ENCODE peak calls at places on chromosomes 13 and 19, in eight cellular contexts. M, H, F, Q, K, X, B and I are unnamed samples.

GRCh38 chr13:62209539-62209938 is 793.9 kb upstream of the PCDH20 start:
- DNase-seq in B (no peak), Q (no peak), H (no peak), K (no peak), X (no peak), F (no peak), M (no peak), I (no peak)

GRCh38 chr13:45575830-45576180 is 39.7 kb downstream of the ERICH6B start:
- DNase-seq in Q (no peak), K (no peak), H (no peak), M (peak), F (no peak), B (no peak), X (no peak), I (no peak)

GRCh38 chr13:99800951-99801350 is 170.6 kb downstream of the ZIC5 start:
- DNase-seq in H (no peak), K (no peak), M (peak), Q (no peak), B (no peak), F (no peak), X (no peak), I (no peak)

GRCh38 chr19:3065675-3066357 is 3.5 kb upstream of the TLE5 start:
- DNase-seq in B (no peak), X (peak), H (no peak), K (no peak), F (no peak), M (peak), Q (no peak), I (no peak)

GRCh38 chr19:49988433-49988832 is 27.5 kb upstream of the SIGLEC11 start:
- DNase-seq in F (no peak), M (no peak), X (no peak), K (no peak), Q (no peak), H (no peak), B (no peak), I (peak)

GRCh38 chr13:113607477-113608245 is 23.1 kb downstream of the TFDP1 start:
- DNase-seq in F (no peak), X (no peak), M (no peak), K (no peak), H (no peak), Q (no peak), B (no peak), I (no peak)

GRCh38 chr19:18543814-18544475 is 572 bp upstream of the FKBP8 start:
- DNase-seq in Q (peak), M (peak), X (no peak), F (peak), B (peak), H (peak), K (no peak), I (peak)

GRCh38 chr13:21326155-21327030 is 132.7 kb downstream of the ZDHHC20 start:
- DNase-seq in X (no peak), M (no peak), H (peak), B (no peak), K (no peak), Q (no peak), F (peak), I (peak)

GRCh38 chr19:55777528-55777927 is 8.6 kb downstream of the RFPL4AL1 start:
- DNase-seq in B (no peak), K (no peak), H (no peak), F (no peak), M (no peak), Q (no peak), X (no peak), I (no peak)

GRCh38 chr13:98351636-98352035 is 174.6 kb upstream of the RNF113B start:
- DNase-seq in X (no peak), B (no peak), Q (no peak), M (no peak), K (no peak), H (no peak), F (no peak), I (no peak)

GRCh38 chr13:42028113-42028799 is 20.2 kb upstream of the DGKH start:
- DNase-seq in F (no peak), Q (no peak), H (no peak), X (no peak), B (no peak), M (no peak), K (no peak), I (no peak)

GRCh38 chr13:76879211-76879875 is 6.9 kb downstream of the KCTD12 start:
- DNase-seq in M (no peak), H (peak), F (no peak), X (no peak), Q (peak), K (no peak), B (peak), I (peak)

GRCh38 chr13:76622336-76623045 is 263.7 kb downstream of the KCTD12 start:
- DNase-seq in X (no peak), H (peak), M (no peak), B (no peak), F (no peak), Q (peak), K (no peak), I (no peak)

GRCh38 chr19:49106648-49107135 is 7.5 kb upstream of the LIN7B start:
- DNase-seq in B (peak), F (no peak), M (peak), H (peak), Q (peak), X (no peak), K (no peak), I (peak)

GRCh38 chr19:35797663-35798062 is 15.0 kb downstream of the PRODH2 start:
- DNase-seq in M (no peak), X (no peak), K (no peak), Q (no peak), F (peak), B (no peak), H (no peak), I (no peak)